ENCODE peak calls at places on chromosomes 12 and 14, in seven cellular contexts. I is bronchial epithelial cell; Z is T-helper 1 cell; G is WTC11; L is A673; U is stimulated activated CD8-positive, alpha-beta memory T cell treated with anti-CD3 and anti-CD28 coated beads, Interleukin-15, amount 100 ng/mL, for 4 hours; E is memory B cell. P is an unnamed sample.

GRCh38 chr14:69571879-69572633 is 2.6 kb downstream of the CCDC177 start:
- DNase-seq in Z (no peak), U (no peak), L (peak), G (peak), I (peak), E (no peak), P (no peak)

GRCh38 chr14:68628605-68629310 is 164.1 kb downstream of the ZFP36L1 start:
- DNase-seq in G (peak), U (no peak), Z (no peak), L (no peak), I (peak), E (no peak), P (peak)

GRCh38 chr12:44117368-44117767 is 281.5 kb downstream of the TMEM117 start:
- DNase-seq in E (no peak), Z (no peak), U (no peak), G (no peak), I (peak), L (no peak), P (no peak)

GRCh38 chr14:102121567-102121966 is 18.1 kb upstream of the WDR20 start:
- DNase-seq in Z (no peak), I (no peak), G (no peak), E (no peak), U (no peak), L (no peak), P (no peak)

GRCh38 chr12:68178774-68179439 is 19.4 kb upstream of the IFNG start:
- DNase-seq in U (no peak), L (no peak), Z (no peak), I (peak), G (no peak), E (no peak), P (no peak)

GRCh38 chr14:77023001-77023996 is 5.2 kb downstream of the IRF2BPL start:
- DNase-seq in Z (no peak), I (peak), L (peak), E (no peak), U (no peak), G (peak), P (no peak)

GRCh38 chr14:33530358-33530757 is 420.5 kb downstream of the EGLN3 start:
- DNase-seq in G (no peak), U (no peak), L (no peak), I (no peak), E (no peak), Z (no peak), P (no peak)

GRCh38 chr14:101711041-101711861 is 50.3 kb upstream of the PPP2R5C start:
- DNase-seq in U (no peak), L (no peak), E (no peak), G (no peak), Z (no peak), I (no peak), P (no peak)

GRCh38 chr14:63890553-63890952 is 37.7 kb downstream of the SYNE2 start:
- DNase-seq in U (no peak), Z (no peak), G (no peak), L (peak), E (no peak), I (peak), P (no peak)

GRCh38 chr14:101849125-101849524 is 87.6 kb downstream of the PPP2R5C start:
- DNase-seq in Z (no peak), L (no peak), I (no peak), U (no peak), G (no peak), E (peak), P (no peak)

GRCh38 chr12:78060186-78060585 is 229.5 kb downstream of the NAV3 start:
- DNase-seq in I (peak), Z (no peak), U (no peak), G (no peak), L (no peak), E (no peak), P (peak)

GRCh38 chr12:54126696-54127537 is 61.9 kb downstream of the SMUG1 start:
- DNase-seq in G (peak), Z (no peak), L (peak), E (no peak), U (no peak), I (no peak), P (no peak)

GRCh38 chr14:52951730-52952481 is 1.1 kb upstream of the FERMT2 start:
- DNase-seq in Z (no peak), E (no peak), G (peak), U (no peak), L (peak), I (peak), P (peak)

GRCh38 chr14:34301107-34301734 is 160.8 kb downstream of the SPTSSA start:
- DNase-seq in Z (peak), E (no peak), L (peak), I (peak), U (no peak), G (no peak), P (peak)

GRCh38 chr14:23147676-23148075 is 28.6 kb upstream of the CEBPE start:
- DNase-seq in Z (no peak), G (no peak), I (peak), E (no peak), L (no peak), U (no peak), P (no peak)

GRCh38 chr12:62331306-62331705 is 71.1 kb downstream of the USP15 start:
- DNase-seq in U (no peak), L (no peak), I (no peak), E (no peak), Z (no peak), G (no peak), P (no peak)